ENCODE peak calls at places on chromosome 7, in eight cellular contexts. P is stimulated activated CD4-positive, alpha-beta T cell treated with anti-CD3 and anti-CD28 coated beads, TNF-alpha, amount 100 ng/mL, for 4 hours; D is cardiac fibroblast; U is nucleus accumbens; K is NCI-H2029; M is AG08396; S is activated CD8-positive, alpha-beta T cell treated with anti-CD3 and anti-CD28 coated beads, Interleukin-2, amount 10 ng/mL, durations not matched to agents 7 days and 5 days; N is mammary epithelial cell. I is an unnamed sample.

GRCh38 chr7:102992820-102993531 is 80.2 kb downstream of the LRRC17 start:
- DNase-seq in N (peak; percentile 44), S (no peak), P (no peak), U (no peak), M (no peak), K (no peak), D (peak; percentile 74), I (no peak)

GRCh38 chr7:94449151-94449725 is 54.5 kb downstream of the COL1A2 start:
- DNase-seq in M (peak; percentile 38), S (no peak), N (peak; percentile 24), D (peak; percentile 74), P (no peak), U (no peak), K (peak; percentile 76), I (no peak)

GRCh38 chr7:142063551-142064442 is 47.7 kb upstream of the MGAM2 start:
- DNase-seq in D (no peak), K (no peak), S (no peak), P (no peak), U (no peak), M (no peak), N (no peak), I (peak; percentile 1)

GRCh38 chr7:44128721-44129582 is 5.6 kb upstream of the POLD2 start:
- DNase-seq in U (no peak), M (no peak), D (no peak), S (no peak), P (no peak), K (no peak), N (no peak), I (no peak)

GRCh38 chr7:155832581-155832981 is 20.3 kb upstream of the SHH start:
- DNase-seq in D (no peak), K (no peak), S (no peak), P (no peak), U (no peak), N (no peak), M (no peak), I (no peak)

GRCh38 chr7:33654641-33655040 is 250.7 kb upstream of the BMPER start:
- DNase-seq in S (no peak), P (no peak), D (no peak), U (no peak), M (no peak), K (no peak), N (no peak), I (no peak)

GRCh38 chr7:90212149-90212495 is 582 bp downstream of the STEAP2 start:
- DNase-seq in N (no peak), S (no peak), M (no peak), P (no peak), U (no peak), K (no peak), D (no peak), I (no peak)

GRCh38 chr7:29360633-29361625 is 166.4 kb downstream of the CHN2 start:
- DNase-seq in K (no peak), S (no peak), N (no peak), U (no peak), M (no peak), P (no peak), D (peak; percentile 11), I (no peak)

GRCh38 chr7:39554583-39555140 is 11.5 kb upstream of the YAE1 start:
- DNase-seq in S (no peak), M (no peak), P (no peak), N (no peak), U (no peak), K (no peak), D (peak; percentile 20), I (no peak)

GRCh38 chr7:17677408-17677807 is 262.9 kb downstream of the SNX13 start:
- DNase-seq in P (no peak), K (no peak), N (peak; percentile 65), U (no peak), D (peak; percentile 74), M (no peak), S (no peak), I (no peak)

GRCh38 chr7:116327751-116328150 is 117.4 kb downstream of the TES start:
- DNase-seq in S (no peak), D (peak; percentile 81), N (no peak), M (peak; percentile 39), P (no peak), U (no peak), K (no peak), I (no peak)

GRCh38 chr7:158255156-158255555 is 332.5 kb downstream of the PTPRN2 start:
- DNase-seq in U (no peak), S (no peak), D (no peak), K (no peak), P (no peak), N (no peak), M (no peak), I (no peak)

GRCh38 chr7:24346129-24346528 is 62.1 kb downstream of the NPY start:
- DNase-seq in D (no peak), S (no peak), K (no peak), U (no peak), N (peak; percentile 53), P (no peak), M (no peak), I (no peak)

GRCh38 chr7:70790215-70791073 is 341.5 kb upstream of the GALNT17 start:
- DNase-seq in N (no peak), D (no peak), U (no peak), K (no peak), P (no peak), S (no peak), M (no peak), I (no peak)

GRCh38 chr7:44469461-44469860 is 21.0 kb downstream of the NUDCD3 start:
- DNase-seq in N (no peak), U (no peak), P (no peak), D (no peak), S (no peak), M (no peak), K (no peak), I (no peak)

GRCh38 chr7:64562621-64563275 is at the start of gene ZNF680:
- DNase-seq in S (peak; percentile 94), K (peak; percentile 96), N (peak; percentile 93), P (peak; percentile 82), D (peak; percentile 96), U (peak; percentile 96), M (peak; percentile 92), I (peak; percentile 92)

GRCh38 chr7:102064361-102065025 is 222.2 kb upstream of the SH2B2 start:
- DNase-seq in N (peak; percentile 64), U (no peak), S (no peak), M (no peak), P (no peak), K (no peak), D (peak; percentile 60), I (no peak)

GRCh38 chr7:5838771-5839170 is 41.8 kb upstream of the OCM start:
- DNase-seq in K (no peak), S (no peak), U (no peak), P (no peak), N (no peak), D (no peak), M (no peak), I (no peak)

GRCh38 chr7:23277359-23277989 is 21.7 kb upstream of the MALSU1 start:
- DNase-seq in K (peak; percentile 27), M (peak; percentile 54), S (peak; percentile 65), U (no peak), N (peak; percentile 55), P (no peak), D (peak; percentile 84), I (no peak)

GRCh38 chr7:46226860-46227259 is 305.8 kb upstream of the IGFBP3 start:
- DNase-seq in M (no peak), N (no peak), K (no peak), S (no peak), D (no peak), U (no peak), P (no peak), I (no peak)

GRCh38 chr7:88276605-88277153 is 30.0 kb downstream of the STEAP4 start:
- DNase-seq in N (no peak), S (no peak), K (no peak), D (no peak), U (no peak), P (no peak), M (no peak), I (no peak)

GRCh38 chr7:17463511-17464085 is 165.1 kb downstream of the AHR start:
- DNase-seq in K (no peak), M (no peak), S (no peak), N (no peak), D (no peak), U (no peak), P (no peak), I (no peak)

GRCh38 chr7:18727094-18727870 is 231.7 kb downstream of the HDAC9 start:
- DNase-seq in S (no peak), P (no peak), K (no peak), D (peak; percentile 52), M (no peak), N (no peak), U (no peak), I (no peak)

GRCh38 chr7:18693401-18693800 is 197.9 kb downstream of the HDAC9 start:
- DNase-seq in P (no peak), N (peak; percentile 56), U (no peak), M (peak; percentile 45), S (no peak), K (no peak), D (peak; percentile 93), I (no peak)

GRCh38 chr7:25788961-25789620 is 362.9 kb upstream of the NFE2L3 start:
- DNase-seq in M (no peak), N (no peak), U (no peak), K (no peak), S (no peak), P (no peak), D (no peak), I (no peak)

GRCh38 chr7:74606101-74606908 is 51.2 kb upstream of the GTF2I start:
- DNase-seq in S (peak; percentile 44), K (peak; percentile 39), P (no peak), M (peak; percentile 54), U (peak; percentile 16), D (no peak), N (no peak), I (peak; percentile 61)

GRCh38 chr7:4951903-4952636 is 6.9 kb downstream of the MMD2 start:
- DNase-seq in D (peak; percentile 19), M (peak; percentile 66), N (peak; percentile 16), S (no peak), P (no peak), K (no peak), U (no peak), I (no peak)

GRCh38 chr7:98555403-98555802 is 61.7 kb upstream of the NPTX2 start:
- DNase-seq in D (no peak), U (no peak), S (no peak), P (no peak), K (peak; percentile 82), M (no peak), N (peak; percentile 13), I (no peak)

GRCh38 chr7:55100172-55100961 is 81.5 kb downstream of the EGFR start:
- DNase-seq in P (no peak), N (no peak), U (no peak), M (no peak), S (no peak), K (peak; percentile 94), D (peak; percentile 49), I (no peak)

GRCh38 chr7:82677493-82677892 is 233.9 kb upstream of the CACNA2D1 start:
- DNase-seq in S (peak; percentile 84), K (no peak), M (peak; percentile 40), U (no peak), N (no peak), D (no peak), P (peak; percentile 6), I (no peak)

GRCh38 chr7:2791390-2791789 is 52.7 kb downstream of the GNA12 start:
- DNase-seq in U (no peak), M (no peak), D (no peak), K (no peak), S (no peak), P (no peak), N (no peak), I (no peak)

GRCh38 chr7:27108390-27109127 is 6.1 kb upstream of the HOXA2 start:
- DNase-seq in N (peak; percentile 80), P (no peak), S (no peak), U (no peak), D (no peak), K (no peak), M (peak; percentile 79), I (no peak)

I was measured in caudate nucleus.